ENCODE peak calls at places on chromosomes 16 and 17, in ten cellular contexts. Q is stimulated activated CD8-positive, alpha-beta memory T cell treated with anti-CD3 and anti-CD28 coated beads, Interleukin-4, amount 100 ng/mL, for 1 hour; V is NCI-H1105 treated with DMSO at 0.1 percent for 48 hours; M is NCI-H82; I is anterior cingulate cortex; C is heart right ventricle; J is brain pericyte; U is myocyte; R is pancreas; B is T-cell. A is an unnamed sample.
A peak's percentile ranks its signal among the peaks of the same experiment; 100 is the strongest.

GRCh38 chr16:82094942-82095540 is 60.0 kb downstream of the HSD17B2 start:
- DNase-seq in M (peak; percentile 35), I (no peak), V (no peak), Q (no peak), C (no peak), B (no peak), U (no peak), J (no peak), R (no peak), A (no peak)

GRCh38 chr16:24850289-24850931 is 4.6 kb downstream of the SLC5A11 start:
- DNase-seq in Q (no peak), J (no peak), B (no peak), V (no peak), M (no peak), U (no peak), R (no peak), I (no peak), C (no peak), A (no peak)

GRCh38 chr16:72877374-72878028 is 170.4 kb downstream of the ZFHX3 start:
- DNase-seq in R (no peak), V (no peak), M (no peak), J (no peak), Q (no peak), U (peak; percentile 67), B (no peak), I (no peak), C (no peak), A (peak; percentile 82)

GRCh38 chr17:17151055-17151454 is 55.1 kb downstream of the PLD6 start:
- DNase-seq in J (no peak), U (peak; percentile 51), V (no peak), I (no peak), B (no peak), R (no peak), M (no peak), C (no peak), Q (no peak), A (peak; percentile 21)

GRCh38 chr16:56475226-56475625 is 23.9 kb downstream of the OGFOD1 start:
- DNase-seq in R (no peak), Q (no peak), J (no peak), U (no peak), C (no peak), B (no peak), M (peak; percentile 32), V (no peak), I (no peak), A (no peak)

GRCh38 chr17:48640858-48641180 is 14.7 kb upstream of the HOXB9 start:
- DNase-seq in B (no peak), M (no peak), C (no peak), I (no peak), J (no peak), Q (no peak), U (no peak), R (no peak), V (no peak), A (no peak)

GRCh38 chr17:62017912-62018311 is 47.2 kb downstream of the MED13 start:
- DNase-seq in C (no peak), J (no peak), M (no peak), B (no peak), V (no peak), U (no peak), I (no peak), Q (no peak), R (no peak), A (no peak)

GRCh38 chr17:77036841-77037381 is 103.9 kb upstream of the SEC14L1 start:
- DNase-seq in U (peak; percentile 21), J (no peak), C (no peak), M (peak; percentile 65), I (peak; percentile 9), B (no peak), V (no peak), Q (no peak), R (no peak), A (no peak)

GRCh38 chr17:38663125-38663751 is 11.5 kb downstream of the EPOP start:
- DNase-seq in U (peak; percentile 59), R (peak; percentile 73), Q (no peak), I (peak; percentile 45), V (peak; percentile 67), J (no peak), M (peak; percentile 94), C (peak; percentile 44), B (no peak), A (peak; percentile 38)

A was measured in foreskin melanocyte.